ENCODE peak calls at places on chromosome 9, in seven cellular contexts. A, H, F, E, U, B and W are unnamed samples.

GRCh38 chr9:111903996-111904395 is 7.4 kb downstream of the UGCG start:
- DNase-seq in H (no peak), E (no peak), B (no peak), A (no peak), U (no peak), F (no peak), W (no peak)

GRCh38 chr9:127015926-127016512 is 101.4 kb downstream of the RALGPS1 start:
- DNase-seq in F (no peak), H (no peak), A (no peak), E (no peak), B (no peak), U (no peak), W (no peak)

GRCh38 chr9:116279230-116279629 is 125.6 kb downstream of the PAPPA start:
- DNase-seq in H (no peak), F (no peak), E (no peak), A (no peak), U (peak), B (no peak), W (no peak)

GRCh38 chr9:28853487-28853886 is 1280.2 kb upstream of the C9orf72 start:
- DNase-seq in U (no peak), B (no peak), A (no peak), E (no peak), F (no peak), H (no peak), W (no peak)

GRCh38 chr9:80775515-80775914 is 913.8 kb downstream of the TLE1 start:
- DNase-seq in B (no peak), U (no peak), F (no peak), E (peak), H (no peak), A (no peak), W (no peak)

GRCh38 chr9:132546148-132547051 is 36.0 kb upstream of the BARHL1 start:
- DNase-seq in E (peak), U (peak), H (peak), B (peak), F (no peak), A (peak), W (no peak)

GRCh38 chr9:131525643-131526565 is 5.2 kb downstream of the UCK1 start:
- DNase-seq in U (no peak), F (no peak), E (no peak), A (no peak), H (no peak), B (no peak), W (no peak)

GRCh38 chr9:16664211-16664610 is 206.3 kb downstream of the BNC2 start:
- DNase-seq in E (no peak), F (no peak), U (no peak), H (no peak), B (no peak), A (no peak), W (no peak)

GRCh38 chr9:15422355-15423327 is at the start of gene SNAPC3:
- DNase-seq in H (peak), E (peak), A (peak), B (peak), F (peak), U (peak), W (peak)

GRCh38 chr9:91415290-91415689 is 8.3 kb downstream of the NFIL3 start:
- DNase-seq in E (no peak), A (no peak), F (no peak), H (no peak), U (no peak), B (no peak), W (no peak)

GRCh38 chr9:90773593-90773992 is 28.0 kb upstream of the SYK start:
- DNase-seq in U (no peak), A (peak), B (no peak), H (no peak), E (no peak), F (no peak), W (no peak)

GRCh38 chr9:133601746-133602145 is 7.4 kb downstream of the FAM163B start:
- DNase-seq in E (no peak), U (no peak), A (no peak), F (no peak), H (no peak), B (no peak), W (no peak)

GRCh38 chr9:136833381-136834142 is 8.7 kb upstream of the AJM1 start:
- DNase-seq in B (no peak), U (no peak), F (no peak), A (no peak), E (no peak), H (no peak), W (no peak)

GRCh38 chr9:2087500-2088313 is 72.6 kb downstream of the SMARCA2 start:
- DNase-seq in F (no peak), E (peak), B (peak), H (peak), U (no peak), A (no peak), W (peak)

GRCh38 chr9:83441390-83441789 is 96.8 kb downstream of the FRMD3 start:
- DNase-seq in H (no peak), A (no peak), U (no peak), B (peak), E (no peak), F (peak), W (no peak)

GRCh38 chr9:34343090-34343489 is 13.7 kb downstream of the NUDT2 start:
- DNase-seq in F (no peak), H (no peak), B (no peak), E (no peak), U (no peak), A (no peak), W (no peak)

GRCh38 chr9:137406876-137407589 is 15.9 kb downstream of the EXD3 start:
- DNase-seq in E (peak), U (peak), F (no peak), A (peak), B (peak), H (peak), W (peak)

GRCh38 chr9:110538169-110538568 is 41.4 kb downstream of the SVEP1 start:
- DNase-seq in F (peak), U (no peak), H (no peak), B (peak), E (peak), A (no peak), W (no peak)

GRCh38 chr9:133371261-133371711 is 4.6 kb downstream of the SURF4 start:
- DNase-seq in U (no peak), A (no peak), H (no peak), F (no peak), E (no peak), B (no peak), W (no peak)

GRCh38 chr9:134442486-134443168 is 116.4 kb downstream of the RXRA start:
- DNase-seq in B (peak), A (no peak), H (no peak), U (no peak), F (no peak), E (no peak), W (no peak)

GRCh38 chr9:126399251-126399650 is 72.6 kb downstream of the MVB12B start:
- DNase-seq in F (no peak), B (peak), E (no peak), A (no peak), H (no peak), U (no peak), W (no peak)

GRCh38 chr9:138120072-138120471 is 242.5 kb downstream of the CACNA1B start:
- DNase-seq in B (no peak), A (no peak), F (no peak), U (no peak), H (no peak), E (no peak), W (no peak)

GRCh38 chr9:93096131-93096802 is at the start of gene CARD19:
- DNase-seq in B (peak), E (no peak), F (no peak), U (peak), A (peak), H (peak), W (no peak)

GRCh38 chr9:25025156-25025555 is 479.5 kb upstream of the IZUMO3 start:
- DNase-seq in E (no peak), B (no peak), A (no peak), F (no peak), H (no peak), U (no peak), W (no peak)

GRCh38 chr9:92097997-92098482 is 17.2 kb downstream of the SPTLC1 start:
- DNase-seq in U (no peak), E (no peak), F (no peak), B (no peak), A (peak), H (no peak), W (no peak)

GRCh38 chr9:134268308-134268724 is 57.9 kb upstream of the RXRA start:
- DNase-seq in A (no peak), U (no peak), H (no peak), F (no peak), E (no peak), B (no peak), W (peak)

GRCh38 chr9:112694910-112695555 is 22.9 kb downstream of the INIP start:
- DNase-seq in H (no peak), U (no peak), B (no peak), A (no peak), E (no peak), F (no peak), W (no peak)

GRCh38 chr9:134381671-134382505 is 55.6 kb downstream of the RXRA start:
- DNase-seq in U (no peak), B (no peak), A (no peak), F (no peak), H (no peak), E (no peak), W (peak)

GRCh38 chr9:129301941-129302340 is 123.9 kb upstream of the IER5L start:
- DNase-seq in U (no peak), F (no peak), B (no peak), A (no peak), H (no peak), E (no peak), W (no peak)

GRCh38 chr9:120360046-120360445 is 219.9 kb downstream of the CDK5RAP2 start:
- DNase-seq in H (no peak), U (no peak), E (no peak), A (no peak), B (no peak), F (no peak), W (no peak)